ENCODE peak calls at places on chromosomes 16 and 17, in four cellular contexts. P, V, L and S are unnamed samples.
A peak's percentile ranks its signal among the peaks of the same experiment; 100 is the strongest.

GRCh38 chr16:27463741-27464662 is 62.0 kb downstream of the IL21R start:
- DNase-seq in P (no peak), V (no peak), L (no peak), S (no peak)

GRCh38 chr17:49252148-49252682 is 21.6 kb upstream of the PHOSPHO1 start:
- DNase-seq in P (no peak), V (peak; percentile 51), L (no peak), S (no peak)

GRCh38 chr17:69335018-69335417 is 8.1 kb upstream of the ABCA5 start:
- DNase-seq in P (peak; percentile 60), V (no peak), L (no peak), S (no peak)

GRCh38 chr16:35751191-35751941 is 2292.0 kb downstream of the TP53TG3F start:
- DNase-seq in P (no peak), V (no peak), L (no peak), S (no peak)

GRCh38 chr16:49701867-49702494 is 153.9 kb downstream of the ZNF423 start:
- DNase-seq in P (no peak), V (no peak), L (peak; percentile 75), S (peak; percentile 76)

GRCh38 chr16:88700636-88701482 is 5.3 kb downstream of the RNF166 start:
- DNase-seq in P (peak; percentile 90), V (peak; percentile 31), L (no peak), S (no peak)

GRCh38 chr17:65198653-65199382 is 61.6 kb downstream of the RGS9 start:
- DNase-seq in P (peak; percentile 69), V (no peak), L (no peak), S (peak; percentile 52)

GRCh38 chr17:42843358-42843934 is 934 bp upstream of the AOC2 start:
- DNase-seq in P (peak; percentile 74), V (peak; percentile 39), L (no peak), S (no peak)

GRCh38 chr16:25586826-25587225 is 104.9 kb upstream of the HS3ST4 start:
- DNase-seq in P (no peak), V (no peak), L (no peak), S (no peak)

GRCh38 chr16:54937673-54938350 is 7.1 kb downstream of the IRX5 start:
- DNase-seq in P (no peak), V (no peak), L (no peak), S (peak; percentile 49)

GRCh38 chr16:11604783-11605563 is 18.3 kb upstream of the LITAF start:
- DNase-seq in P (peak; percentile 85), V (no peak), L (no peak), S (no peak)

GRCh38 chr16:11632455-11632921 is 35.8 kb upstream of the SNN start:
- DNase-seq in P (peak; percentile 93), V (peak; percentile 89), L (no peak), S (peak; percentile 51)

GRCh38 chr17:15892679-15893332 is 52.1 kb upstream of the ADORA2B start:
- DNase-seq in P (peak; percentile 16), V (peak; percentile 29), L (no peak), S (no peak)

GRCh38 chr16:28543072-28543471 is 4.3 kb upstream of the NUPR1 start:
- DNase-seq in P (no peak), V (peak; percentile 45), L (no peak), S (no peak)

GRCh38 chr17:50829336-50829735 is 6.0 kb upstream of the WFIKKN2 start:
- DNase-seq in P (no peak), V (no peak), L (peak; percentile 50), S (no peak)

GRCh38 chr16:10405386-10405939 is 19.6 kb downstream of the ATF7IP2 start:
- DNase-seq in P (peak; percentile 10), V (no peak), L (no peak), S (no peak)

GRCh38 chr17:47847341-47848197 is 3.4 kb downstream of the SP6 start:
- DNase-seq in P (no peak), V (peak; percentile 28), L (peak; percentile 93), S (no peak)

GRCh38 chr16:27080870-27081269 is 14.1 kb downstream of the C16orf82 start:
- DNase-seq in P (no peak), V (no peak), L (peak; percentile 72), S (no peak)

GRCh38 chr17:7836596-7837374 is 2.8 kb downstream of the KDM6B start:
- DNase-seq in P (peak; percentile 95), V (peak; percentile 96), L (peak; percentile 100), S (peak; percentile 98)

GRCh38 chr16:79623076-79623475 is 22.5 kb upstream of the MAF start:
- DNase-seq in P (no peak), V (no peak), L (no peak), S (no peak)

DNA sequence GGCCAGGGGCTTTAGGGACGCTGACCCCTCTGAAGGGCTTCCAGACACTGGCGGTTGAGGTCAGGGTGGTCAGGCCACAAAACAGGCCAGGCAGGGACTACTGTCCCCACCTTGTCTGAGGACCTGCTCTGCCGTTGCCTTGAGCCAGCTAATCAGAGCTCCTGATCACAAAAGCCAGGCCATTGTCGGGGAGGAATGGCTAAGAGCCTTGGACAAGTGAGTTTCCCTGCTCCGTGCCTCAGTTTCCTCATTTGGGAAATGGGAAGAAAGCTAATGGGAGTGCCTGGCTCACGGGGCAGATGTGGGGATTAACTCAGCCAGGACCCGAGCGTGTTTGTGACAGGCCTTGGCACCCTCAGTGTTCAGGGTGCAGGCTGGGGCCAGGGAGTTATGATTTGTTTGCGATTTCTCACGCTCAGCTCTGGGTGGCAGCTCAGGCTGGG is 246.5 kb upstream of the CIBAR2 start:
- DNase-seq in P (no peak), V (no peak), L (no peak), S (no peak)
- H3K18ac ChIP-seq in P (no peak overlapping the region), V (peak overlapping the region; percentile 54), L (no peak overlapping the region), S (peak overlapping the region; percentile 22)

GRCh38 chr16:48115299-48115698 is 40.5 kb downstream of the ABCC12 start:
- DNase-seq in P (no peak), V (no peak), L (no peak), S (no peak)

GRCh38 chr16:48114410-48114809 is 41.4 kb downstream of the ABCC12 start:
- DNase-seq in P (no peak), V (no peak), L (no peak), S (no peak)

GRCh38 chr16:48118841-48119240 is 37.0 kb downstream of the ABCC12 start:
- DNase-seq in P (no peak), V (no peak), L (no peak), S (no peak)

GRCh38 chr16:48121276-48121675 is 34.5 kb downstream of the ABCC12 start:
- DNase-seq in P (no peak), V (no peak), L (no peak), S (no peak)

GRCh38 chr16:48117217-48118105 is 38.3 kb downstream of the ABCC12 start:
- DNase-seq in P (no peak), V (peak; percentile 27), L (peak; percentile 89), S (peak; percentile 84)
- H4K8ac ChIP-seq in P (peak overlapping the region; percentile 48), V (no peak overlapping the region), L (no peak overlapping the region), S (no peak overlapping the region)

DNA sequence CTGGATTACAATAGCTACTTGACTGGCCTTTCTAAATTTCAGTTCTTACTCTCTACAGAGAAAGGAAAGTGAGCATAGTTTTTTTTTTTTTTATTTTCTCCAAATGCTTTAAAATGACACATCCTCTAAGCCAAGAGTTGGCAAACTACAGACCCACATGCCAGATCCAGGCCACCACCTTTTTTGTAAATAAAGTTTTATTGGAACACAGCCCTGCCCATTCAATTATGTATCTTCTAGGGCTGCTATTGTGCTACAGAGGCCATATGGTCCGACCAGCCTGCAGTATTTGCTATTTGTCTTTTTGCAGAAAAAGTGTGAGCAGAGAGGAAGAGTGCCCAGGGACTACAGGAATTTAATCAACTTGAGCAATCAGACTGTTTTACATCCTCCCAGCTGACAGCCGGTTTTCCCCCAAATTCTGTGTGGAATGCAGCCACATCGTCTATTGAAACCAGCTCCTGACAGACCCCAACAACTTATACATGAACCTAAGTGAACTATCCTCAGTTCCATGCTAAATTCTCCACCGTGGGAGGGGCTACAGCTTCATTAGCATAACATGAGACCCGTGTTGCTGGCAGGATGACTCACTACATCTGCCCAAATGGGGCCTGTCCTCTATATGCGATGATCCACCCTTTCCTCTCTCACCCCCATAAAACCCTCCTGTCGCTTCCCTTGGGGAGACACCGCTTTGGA is 149.2 kb upstream of the HS3ST3A1 start:
- DNase-seq in P (peak; percentile 21), V (no peak), L (peak; percentile 77), S (no peak)
- H3K18ac ChIP-seq in P (no peak overlapping the region), V (peak overlapping the region; percentile 17), L (no peak overlapping the region), S (no peak overlapping the region)

DNA sequence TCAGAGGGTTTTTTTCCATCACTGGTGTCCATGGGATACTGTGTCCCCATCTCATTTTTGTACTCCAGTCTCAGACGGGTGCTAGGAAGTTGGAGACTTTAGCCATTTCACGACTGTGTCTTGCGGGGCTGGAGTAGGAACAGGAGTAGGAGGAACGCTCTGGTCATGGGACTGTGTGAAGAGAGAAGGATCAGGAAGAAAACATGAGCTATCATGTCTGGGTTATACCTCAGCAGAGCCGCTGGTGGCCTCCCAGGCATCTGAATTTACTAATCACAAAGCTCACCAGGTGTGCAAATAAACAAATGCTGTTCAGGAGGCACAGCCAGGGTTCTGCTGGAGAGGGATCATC is 225.4 kb downstream of the SEC14L1 start:
- DNase-seq in P (peak; percentile 46), V (no peak), L (no peak), S (no peak)
- H4K8ac ChIP-seq in P (peak overlapping the region; percentile 95), V (no peak overlapping the region), L (no peak overlapping the region), S (no peak overlapping the region)

GRCh38 chr16:86734559-86735480 is 156.5 kb downstream of the FOXL1 start:
- DNase-seq in P (no peak), V (no peak), L (peak; percentile 52), S (no peak)
- H3K18ac ChIP-seq in P (no peak overlapping the region), V (no peak overlapping the region), L (no peak overlapping the region), S (peak overlapping the region; percentile 73)

DNA sequence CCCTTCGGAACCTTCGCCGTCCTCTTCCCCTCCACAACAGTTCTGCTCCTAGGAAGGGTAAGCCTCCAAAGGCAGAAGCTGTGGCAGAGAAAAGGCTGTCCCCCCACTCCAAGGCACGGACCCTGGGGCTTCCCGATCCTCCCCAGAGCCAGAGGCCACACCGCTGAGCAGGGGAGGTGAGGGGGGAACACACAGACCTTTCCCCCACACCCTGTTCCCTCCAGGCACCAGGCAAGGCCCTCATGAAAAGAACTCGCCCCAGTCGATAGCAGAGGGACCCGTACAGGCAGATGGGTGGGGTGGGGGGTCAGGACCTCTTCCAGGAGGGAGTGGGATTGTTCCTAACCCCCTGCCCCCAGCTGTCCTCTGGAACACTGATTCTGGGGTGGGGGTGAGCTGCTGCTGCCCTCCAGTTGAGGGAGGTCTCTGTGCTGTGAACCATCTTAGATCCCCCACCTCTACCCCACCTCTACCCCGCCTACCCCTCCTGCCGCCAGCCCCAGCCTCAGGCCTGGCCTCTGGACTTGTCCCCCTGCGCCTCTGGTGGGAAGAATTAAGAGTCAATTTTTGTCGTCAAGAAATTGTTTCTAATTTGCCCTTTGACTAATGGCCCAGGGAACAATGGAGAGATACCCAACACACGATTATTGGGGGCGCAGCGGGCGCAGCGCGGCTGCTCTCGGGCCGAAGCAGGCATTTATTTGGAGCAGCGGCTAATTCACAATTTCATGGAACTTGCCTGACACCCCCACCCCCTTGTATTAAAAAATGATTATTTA is 4.6 kb upstream of the BAHCC1 start:
- DNase-seq in P (no peak), V (no peak), L (no peak), S (no peak)
- H4K8ac ChIP-seq in P (no peak overlapping the region), V (no peak overlapping the region), L (no peak overlapping the region), S (no peak overlapping the region)

GRCh38 chr17:46819906-46820351 is 1.4 kb upstream of the WNT3 start:
- DNase-seq in P (no peak), V (no peak), L (peak; percentile 77), S (no peak)
- H3K18ac ChIP-seq in P (no peak overlapping the region), V (peak overlapping the region; percentile 53), L (peak overlapping the region; percentile 69), S (peak overlapping the region; percentile 50)

GRCh38 chr17:76011951-76012350 is 11.3 kb downstream of the CDK3 start:
- DNase-seq in P (no peak), V (no peak), L (no peak), S (no peak)
- H4K8ac ChIP-seq in P (no peak overlapping the region), V (no peak overlapping the region), L (no peak overlapping the region), S (no peak overlapping the region)